ENCODE peak calls at places on chromosome 12, in ten cellular contexts. M is HCT116, B is tibial artery, K is brain microvascular endothelial cell, V is cardiac fibroblast, E is choroid plexus epithelial cell, Q is transverse colon, W is fibroblast of pulmonary artery, Y is psoas muscle, I is sigmoid colon. A is an unnamed sample.

GRCh38 chr12:3371018-3371417 is 120.0 kb upstream of the PRMT8 start:
- DNase-seq in Q (no peak), B (no peak), E (no peak), M (no peak), W (no peak), I (no peak), K (no peak), V (no peak), Y (no peak), A (no peak)

GRCh38 chr12:112907415-112908157 is 824 bp downstream of the OAS1 start:
- DNase-seq in E (no peak), B (peak; percentile 41), Y (no peak), Q (peak; percentile 27), I (no peak), W (no peak), V (no peak), K (no peak), M (no peak), A (no peak)

GRCh38 chr12:113092478-113093408 is 36.2 kb downstream of the DTX1 start:
- DNase-seq in B (no peak), Q (peak; percentile 73), Y (peak; percentile 65), V (no peak), W (no peak), M (no peak), E (peak; percentile 25), I (no peak), K (no peak), A (no peak)

GRCh38 chr12:19575307-19576243 is 136.3 kb downstream of the AEBP2 start:
- DNase-seq in K (peak; percentile 72), Q (no peak), V (peak; percentile 82), I (peak; percentile 75), Y (no peak), E (peak; percentile 45), B (peak; percentile 63), M (peak; percentile 18), W (peak; percentile 87), A (peak; percentile 59)

GRCh38 chr12:119669744-119670472 is 2.0 kb downstream of the PRKAB1 start:
- DNase-seq in K (no peak), Q (peak; percentile 70), I (no peak), B (no peak), M (no peak), W (no peak), V (no peak), Y (no peak), E (peak; percentile 14), A (no peak)

GRCh38 chr12:68310370-68310769 is 21.8 kb downstream of the MDM1 start:
- DNase-seq in Y (no peak), M (no peak), Q (no peak), E (peak; percentile 87), K (peak; percentile 81), B (no peak), W (peak; percentile 73), V (peak; percentile 62), I (no peak), A (peak; percentile 76)

GRCh38 chr12:119365451-119365850 is 30.9 kb downstream of the CCDC60 start:
- DNase-seq in E (no peak), M (no peak), Q (no peak), I (no peak), Y (no peak), B (no peak), W (no peak), K (no peak), V (no peak), A (no peak)

GRCh38 chr12:20604408-20604807 is 90.7 kb upstream of the SLCO1C1 start:
- DNase-seq in E (no peak), W (no peak), I (no peak), V (no peak), K (no peak), Y (no peak), B (no peak), Q (no peak), M (no peak), A (no peak)

GRCh38 chr12:7017870-7018349 is 366 bp downstream of the LPCAT3 start:
- DNase-seq in V (no peak), I (no peak), K (peak; percentile 4), E (no peak), Y (peak; percentile 61), W (no peak), Q (peak; percentile 50), B (no peak), M (no peak), A (no peak)

GRCh38 chr12:7178481-7178880 is 11.0 kb upstream of the PEX5 start:
- DNase-seq in M (no peak), Q (no peak), K (no peak), E (no peak), W (no peak), I (no peak), V (no peak), B (no peak), Y (no peak), A (no peak)

GRCh38 chr12:56633465-56634241 is 3.5 kb upstream of the BAZ2A start:
- DNase-seq in K (no peak), E (no peak), I (no peak), Q (no peak), V (no peak), Y (no peak), M (no peak), W (no peak), B (no peak), A (no peak)

GRCh38 chr12:19482551-19483109 is 43.3 kb downstream of the AEBP2 start:
- DNase-seq in W (peak; percentile 35), B (no peak), Y (no peak), V (peak; percentile 52), E (peak; percentile 51), K (peak; percentile 36), I (no peak), M (no peak), Q (no peak), A (no peak)

GRCh38 chr12:50102186-50102585 is 1.6 kb upstream of the GPD1 start:
- DNase-seq in B (no peak), M (no peak), I (no peak), Q (no peak), E (no peak), W (no peak), V (no peak), K (no peak), Y (no peak), A (no peak)

GRCh38 chr12:50102648-50103309 is 1.0 kb upstream of the GPD1 start:
- DNase-seq in I (no peak), M (no peak), Y (peak; percentile 67), E (no peak), K (no peak), W (no peak), B (no peak), Q (no peak), V (no peak), A (no peak)

GRCh38 chr12:50100561-50100960 is 3.2 kb upstream of the GPD1 start:
- DNase-seq in M (no peak), B (no peak), E (no peak), I (no peak), W (no peak), V (no peak), Y (no peak), Q (no peak), K (no peak), A (no peak)

GRCh38 chr12:50103351-50103750 is 457 bp upstream of the GPD1 start:
- DNase-seq in K (no peak), Y (no peak), B (no peak), M (no peak), V (no peak), E (no peak), Q (no peak), I (no peak), W (no peak), A (no peak)

DNA sequence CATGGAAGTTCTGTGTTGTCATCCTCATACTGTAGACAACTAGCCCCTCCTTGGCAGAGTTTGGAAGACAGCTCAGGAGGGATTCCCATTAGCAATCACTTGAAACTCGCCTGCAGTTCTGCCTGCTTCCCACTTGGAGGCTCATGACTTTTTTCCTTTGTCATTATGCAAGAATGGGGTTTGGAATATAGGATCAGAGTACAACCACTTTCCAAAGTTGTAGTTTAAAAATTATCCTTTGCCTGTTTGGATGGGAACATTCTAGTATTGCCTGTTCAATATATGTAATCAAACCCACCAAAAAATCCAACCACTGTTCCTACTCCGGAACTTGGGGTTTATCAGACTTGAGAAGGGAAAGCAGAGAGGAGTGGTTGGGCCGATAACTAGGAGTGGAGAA is 2.1 kb upstream of the GPD1 start:
- DNase-seq in Y (no peak), Q (no peak), I (no peak), E (peak; percentile 78), W (peak; percentile 64), B (no peak), K (no peak), M (peak; percentile 27), V (peak; percentile 66), A (peak; percentile 56)
- TF ChIP-seq CTCF in Y (peak; percentile 36), Q (peak; percentile 36), I (peak; percentile 36), E (peak; percentile 72), W (peak; percentile 64), B (peak; percentile 43), K (peak; percentile 69), M (peak; percentile 46), V (peak; percentile 51), A (peak; percentile 54)

GRCh38 chr12:28537474-28537873 is 347.2 kb downstream of the CCDC91 start:
- DNase-seq in Q (no peak), W (no peak), V (no peak), E (peak; percentile 26), K (no peak), B (no peak), M (no peak), I (no peak), Y (no peak), A (no peak)

GRCh38 chr12:28539691-28540323 is 349.6 kb downstream of the CCDC91 start:
- DNase-seq in Y (no peak), Q (no peak), V (no peak), E (peak; percentile 38), I (no peak), K (no peak), B (no peak), W (no peak), M (no peak), A (no peak)

GRCh38 chr12:28540324-28540714 is 350.1 kb downstream of the CCDC91 start:
- DNase-seq in M (no peak), Q (no peak), V (no peak), I (no peak), Y (no peak), B (no peak), E (peak; percentile 19), W (peak; percentile 7), K (no peak), A (no peak)

GRCh38 chr12:28543021-28543890 is 353.0 kb downstream of the CCDC91 start:
- DNase-seq in Y (no peak), M (no peak), B (no peak), W (no peak), I (no peak), V (peak; percentile 14), Q (no peak), E (peak; percentile 56), K (no peak), A (no peak)
- H3K4me3 ChIP-seq in Y (no peak overlapping the region), M (no peak overlapping the region), B (no peak overlapping the region), W (no peak overlapping the region), I (no peak overlapping the region), V (no peak overlapping the region), Q (no peak overlapping the region), E (no peak overlapping the region), K (no peak overlapping the region), A (no peak overlapping the region)

GRCh38 chr12:52692253-52692652 is 11.1 kb downstream of the KRT77 start:
- DNase-seq in E (no peak), V (no peak), M (no peak), W (no peak), B (no peak), Y (no peak), Q (no peak), I (no peak), K (no peak), A (no peak)
- TF ChIP-seq CTCF in E (peak; percentile 23), V (no peak), M (peak; percentile 25), W (peak; percentile 27), B (no peak), Y (no peak), Q (no peak), I (no peak), K (peak; percentile 44), A (peak; percentile 3)

GRCh38 chr12:108947097-108947496 is 67.2 kb downstream of the DAO start:
- DNase-seq in M (no peak), K (no peak), Q (no peak), W (no peak), E (no peak), I (no peak), B (no peak), V (no peak), Y (no peak), A (no peak)
- H3K4me3 ChIP-seq in M (no peak overlapping the region), K (no peak overlapping the region), Q (no peak overlapping the region), W (no peak overlapping the region), E (no peak overlapping the region), I (no peak overlapping the region), B (no peak overlapping the region), V (no peak overlapping the region), Y (no peak overlapping the region), A (no peak overlapping the region)

A was measured in astrocyte of the spinal cord.